ENCODE peak calls at places on chromosomes 11 and 22, in eight cellular contexts. R is A549; O is heart right ventricle; H is NCI-H2171 treated with DMSO at 0.1 percent for 48 hours; J is iris pigment epithelial cell; C is HuH-7; D is activated naive CD4-positive, alpha-beta T cell; S is activated CD4-positive, alpha-beta T cell treated with anti-CD3 and anti-CD28 coated beads, Interleukin-2, amount 10 ng/mL, durations not matched to agents 7 days and 5 days. K is an unnamed sample.

GRCh38 chr11:90668502-90668901 is 445.7 kb upstream of the CHORDC1 start:
- DNase-seq in R (no peak), O (no peak), H (no peak), J (no peak), C (no peak), D (no peak), S (no peak), K (no peak)

GRCh38 chr22:27670701-27671412 is 130.7 kb downstream of the MN1 start:
- DNase-seq in R (no peak), O (peak; percentile 86), H (no peak), J (no peak), C (peak; percentile 74), D (no peak), S (no peak), K (no peak)

GRCh38 chr11:35340715-35341114 is 78.6 kb downstream of the SLC1A2 start:
- DNase-seq in R (no peak), O (peak; percentile 63), H (no peak), J (no peak), C (no peak), D (no peak), S (no peak), K (no peak)

GRCh38 chr11:40280161-40281054 is 1179.0 kb downstream of the LRRC4C start:
- DNase-seq in R (no peak), O (no peak), H (no peak), J (no peak), C (no peak), D (no peak), S (no peak), K (no peak)

GRCh38 chr11:122173074-122173450 is 57.0 kb upstream of the BLID start:
- DNase-seq in R (no peak), O (no peak), H (no peak), J (no peak), C (no peak), D (no peak), S (no peak), K (no peak)

GRCh38 chr11:121210445-121210970 is 82.1 kb upstream of the SC5D start:
- DNase-seq in R (no peak), O (no peak), H (no peak), J (no peak), C (no peak), D (no peak), S (no peak), K (no peak)

GRCh38 chr22:25908755-25909154 is 166.8 kb downstream of the MYO18B start:
- DNase-seq in R (no peak), O (no peak), H (no peak), J (no peak), C (no peak), D (no peak), S (no peak), K (no peak)

GRCh38 chr11:79845002-79845709 is 404.3 kb upstream of the TENM4 start:
- DNase-seq in R (no peak), O (no peak), H (no peak), J (no peak), C (no peak), D (no peak), S (no peak), K (no peak)

GRCh38 chr22:50544746-50545253 is 899 bp upstream of the KLHDC7B start:
- DNase-seq in R (no peak), O (no peak), H (peak; percentile 78), J (no peak), C (no peak), D (no peak), S (peak; percentile 52), K (no peak)

GRCh38 chr11:66008468-66009101 is 3.2 kb upstream of the CST6 start:
- DNase-seq in R (no peak), O (no peak), H (peak; percentile 45), J (no peak), C (no peak), D (no peak), S (no peak), K (no peak)

GRCh38 chr11:35852056-35852455 is 91.8 kb upstream of the LDLRAD3 start:
- DNase-seq in R (no peak), O (peak; percentile 17), H (peak; percentile 51), J (peak; percentile 3), C (no peak), D (no peak), S (no peak), K (no peak)

GRCh38 chr22:29813563-29813962 is 24.5 kb downstream of the ASCC2 start:
- DNase-seq in R (peak; percentile 80), O (no peak), H (no peak), J (peak; percentile 66), C (peak; percentile 42), D (no peak), S (no peak), K (no peak)

GRCh38 chr11:124935548-124936514 is at the start of gene HEPACAM:
- DNase-seq in R (no peak), O (no peak), H (no peak), J (no peak), C (no peak), D (no peak), S (no peak), K (no peak)

GRCh38 chr11:78022397-78023396 is at the start of gene KCTD14:
- DNase-seq in R (no peak), O (peak; percentile 8), H (no peak), J (no peak), C (no peak), D (no peak), S (no peak), K (no peak)

GRCh38 chr11:85589373-85589772 is 37.8 kb downstream of the DLG2 start:
- DNase-seq in R (no peak), O (no peak), H (no peak), J (peak; percentile 2), C (no peak), D (no peak), S (no peak), K (no peak)

GRCh38 chr22:42500164-42500835 is 19.3 kb downstream of the RRP7A start:
- DNase-seq in R (peak; percentile 85), O (peak; percentile 79), H (no peak), J (peak; percentile 75), C (no peak), D (peak; percentile 86), S (peak; percentile 81), K (peak; percentile 83)

GRCh38 chr11:12802418-12803085 is 128.3 kb downstream of the TEAD1 start:
- DNase-seq in R (peak; percentile 94), O (peak; percentile 54), H (peak; percentile 88), J (peak; percentile 92), C (peak; percentile 78), D (no peak), S (no peak), K (no peak)

GRCh38 chr11:61066645-61067044 is 35.6 kb upstream of the CD5 start:
- DNase-seq in R (no peak), O (no peak), H (no peak), J (no peak), C (no peak), D (no peak), S (no peak), K (peak; percentile 55)

GRCh38 chr11:9461760-9462134 is 935 bp downstream of the ZNF143 start:
- DNase-seq in R (peak; percentile 13), O (no peak), H (no peak), J (peak; percentile 23), C (no peak), D (no peak), S (peak; percentile 21), K (no peak)

GRCh38 chr22:44412136-44412731 is 85.8 kb downstream of the RTL6 start:
- DNase-seq in R (no peak), O (no peak), H (no peak), J (no peak), C (no peak), D (no peak), S (no peak), K (no peak)

K was measured in ascending aorta.